ENCODE peak calls at places on chromosomes 3 and 15, in five cellular contexts. R, Q, C, F and H are unnamed samples.
A peak's percentile ranks its signal among the peaks of the same experiment; 100 is the strongest.

GRCh38 chr3:61442696-61443095 is 118.7 kb upstream of the PTPRG start:
- DNase-seq in R (no peak), Q (no peak), C (no peak), F (no peak), H (no peak)

GRCh38 chr3:78506581-78507195 is 1261.1 kb downstream of the ROBO1 start:
- DNase-seq in R (no peak), Q (no peak), C (no peak), F (no peak), H (no peak)

GRCh38 chr3:49673715-49674490 is at the start of gene APEH:
- DNase-seq in R (no peak), Q (peak; percentile 97), C (peak; percentile 94), F (peak; percentile 96), H (peak; percentile 98)

GRCh38 chr15:55734641-55735040 is 8.3 kb downstream of the PRTG start:
- DNase-seq in R (no peak), Q (no peak), C (no peak), F (no peak), H (no peak)

GRCh38 chr3:22939349-22939748 is 263.8 kb upstream of the UBE2E2 start:
- DNase-seq in R (no peak), Q (no peak), C (no peak), F (no peak), H (no peak)

GRCh38 chr3:175383366-175383765 is 524.2 kb downstream of the NAALADL2 start:
- DNase-seq in R (no peak), Q (no peak), C (no peak), F (no peak), H (no peak)

GRCh38 chr15:23647421-23648375 is at the start of gene MAGEL2:
- DNase-seq in R (peak; percentile 71), Q (no peak), C (no peak), F (no peak), H (no peak)

GRCh38 chr3:2889772-2890171 is 220.4 kb downstream of the IL5RA start:
- DNase-seq in R (no peak), Q (no peak), C (no peak), F (no peak), H (no peak)

GRCh38 chr15:82183121-82184031 is 79.2 kb downstream of the EFL1 start:
- DNase-seq in R (no peak), Q (no peak), C (no peak), F (no peak), H (no peak)

GRCh38 chr3:5294360-5294759 is 106.9 kb downstream of the EDEM1 start:
- DNase-seq in R (no peak), Q (no peak), C (no peak), F (no peak), H (no peak)

GRCh38 chr3:12194209-12194608 is 35.5 kb upstream of the TIMP4 start:
- DNase-seq in R (no peak), Q (peak; percentile 83), C (no peak), F (no peak), H (no peak)

GRCh38 chr3:57079221-57079831 is 18.9 kb downstream of the SPATA12 start:
- DNase-seq in R (peak; percentile 64), Q (peak; percentile 52), C (no peak), F (no peak), H (no peak)

GRCh38 chr15:49809894-49810594 is 189.2 kb downstream of the DTWD1 start:
- DNase-seq in R (no peak), Q (no peak), C (no peak), F (no peak), H (no peak)

GRCh38 chr3:136932518-136932917 is 25.3 kb upstream of the IL20RB start:
- DNase-seq in R (no peak), Q (no peak), C (no peak), F (no peak), H (no peak)

GRCh38 chr3:47685037-47685436 is 96.7 kb downstream of the SMARCC1 start:
- DNase-seq in R (no peak), Q (peak; percentile 3), C (no peak), F (no peak), H (no peak)

GRCh38 chr3:197549261-197549885 is 6.4 kb downstream of the BDH1 start:
- DNase-seq in R (no peak), Q (no peak), C (no peak), F (no peak), H (no peak)

GRCh38 chr3:138186216-138186615 is 885 bp upstream of the ARMC8 start:
- DNase-seq in R (no peak), Q (no peak), C (no peak), F (no peak), H (no peak)

GRCh38 chr3:123076496-123077418 is 9.9 kb downstream of the PDIA5 start:
- DNase-seq in R (no peak), Q (no peak), C (no peak), F (no peak), H (no peak)

GRCh38 chr3:194296448-194296831 is 54.7 kb downstream of the CPN2 start:
- DNase-seq in R (no peak), Q (peak; percentile 91), C (no peak), F (no peak), H (no peak)

GRCh38 chr3:190990898-190991297 is 128.4 kb upstream of the GMNC start:
- DNase-seq in R (no peak), Q (no peak), C (no peak), F (no peak), H (no peak)

GRCh38 chr15:57500256-57500655 is 91.4 kb upstream of the MYZAP start:
- DNase-seq in R (no peak), Q (no peak), C (no peak), F (no peak), H (no peak)

GRCh38 chr3:88019024-88019423 is 39.8 kb downstream of the CGGBP1 start:
- DNase-seq in R (no peak), Q (no peak), C (no peak), F (peak; percentile 48), H (peak; percentile 53)

GRCh38 chr3:29280675-29281264 is at the start of gene RBMS3:
- DNase-seq in R (no peak), Q (peak; percentile 94), C (no peak), F (no peak), H (no peak)

GRCh38 chr15:85587707-85588441 is 206.9 kb downstream of the KLHL25 start:
- DNase-seq in R (no peak), Q (peak; percentile 25), C (no peak), F (no peak), H (no peak)

GRCh38 chr15:64905119-64905831 is 6.4 kb upstream of the ANKDD1A start:
- DNase-seq in R (no peak), Q (peak; percentile 75), C (peak; percentile 67), F (peak; percentile 84), H (peak; percentile 78)

GRCh38 chr15:77637851-77638402 is 5.2 kb upstream of the LINGO1 start:
- DNase-seq in R (no peak), Q (no peak), C (no peak), F (no peak), H (no peak)

GRCh38 chr3:127458698-127459097 is 131.8 kb downstream of the TPRA1 start:
- DNase-seq in R (no peak), Q (peak; percentile 14), C (no peak), F (no peak), H (peak; percentile 12)

GRCh38 chr3:113140876-113141275 is 70.5 kb upstream of the BOC start:
- DNase-seq in R (peak; percentile 35), Q (no peak), C (no peak), F (no peak), H (no peak)

GRCh38 chr3:23809840-23810341 is 4.1 kb downstream of the UBE2E1 start:
- DNase-seq in R (peak; percentile 44), Q (no peak), C (no peak), F (no peak), H (no peak)

GRCh38 chr3:30770387-30770786 is 124.1 kb downstream of the GADL1 start:
- DNase-seq in R (no peak), Q (peak; percentile 87), C (no peak), F (no peak), H (no peak)

GRCh38 chr15:77974098-77974414 is 103.5 kb downstream of the TBC1D2B start:
- DNase-seq in R (no peak), Q (no peak), C (no peak), F (no peak), H (no peak)

GRCh38 chr3:179771797-179772196 is 119.0 kb downstream of the USP13 start:
- DNase-seq in R (no peak), Q (no peak), C (no peak), F (no peak), H (no peak)

GRCh38 chr3:12384451-12385233 is 95.8 kb downstream of the PPARG start:
- DNase-seq in R (no peak), Q (no peak), C (no peak), F (no peak), H (no peak)